ENCODE peak calls at places on chromosomes 16 and 17, in nine cellular contexts. One of them, this sample, is unnamed.

GRCh38 chr17:81251091-81251942 is 12.2 kb downstream of the NDUFAF8 start:
- DNase-seq in uterus: no peak
- DNase-seq in AG04450: no peak
- DNase-seq in IMR-90: no peak
- DNase-seq in thoracic aorta: no peak
- DNase-seq in skeletal muscle cell: no peak
- DNase-seq in choroid plexus epithelial cell: no peak
- DNase-seq in adipocyte: no peak
- DNase-seq in iPS DF 6.9: no peak
- DNase-seq in this sample: no peak

GRCh38 chr17:35046740-35047283 is 16.7 kb downstream of the RFFL start:
- DNase-seq in IMR-90: peak; percentile 47
- DNase-seq in iPS DF 6.9: no peak
- DNase-seq in thoracic aorta: no peak
- DNase-seq in adipocyte: no peak
- DNase-seq in uterus: no peak
- DNase-seq in AG04450: no peak
- DNase-seq in choroid plexus epithelial cell: peak; percentile 84
- DNase-seq in skeletal muscle cell: peak; percentile 56
- DNase-seq in this sample: peak; percentile 71

GRCh38 chr16:77657016-77657415 is 65.3 kb upstream of the NUDT7 start:
- DNase-seq in skeletal muscle cell: no peak
- DNase-seq in IMR-90: peak; percentile 13
- DNase-seq in choroid plexus epithelial cell: peak; percentile 72
- DNase-seq in AG04450: no peak
- DNase-seq in adipocyte: no peak
- DNase-seq in thoracic aorta: no peak
- DNase-seq in iPS DF 6.9: peak; percentile 39
- DNase-seq in uterus: no peak
- DNase-seq in this sample: peak; percentile 35

GRCh38 chr16:67177743-67178699 is 5.7 kb downstream of the MATCAP1 start:
- DNase-seq in skeletal muscle cell: no peak
- DNase-seq in adipocyte: peak; percentile 63
- DNase-seq in uterus: peak; percentile 54
- DNase-seq in iPS DF 6.9: no peak
- DNase-seq in IMR-90: peak; percentile 40
- DNase-seq in thoracic aorta: no peak
- DNase-seq in AG04450: no peak
- DNase-seq in choroid plexus epithelial cell: peak; percentile 73
- DNase-seq in this sample: peak; percentile 59

GRCh38 chr17:78227455-78227916 is 3.9 kb upstream of the TMEM235 start:
- DNase-seq in choroid plexus epithelial cell: no peak
- DNase-seq in thoracic aorta: no peak
- DNase-seq in skeletal muscle cell: no peak
- DNase-seq in IMR-90: peak; percentile 16
- DNase-seq in iPS DF 6.9: no peak
- DNase-seq in adipocyte: no peak
- DNase-seq in AG04450: no peak
- DNase-seq in uterus: no peak
- DNase-seq in this sample: no peak

GRCh38 chr16:57720142-57720575 is 15.4 kb upstream of the KATNB1 start:
- DNase-seq in AG04450: peak; percentile 20
- DNase-seq in choroid plexus epithelial cell: peak; percentile 77
- DNase-seq in uterus: no peak
- DNase-seq in thoracic aorta: no peak
- DNase-seq in IMR-90: peak; percentile 50
- DNase-seq in iPS DF 6.9: no peak
- DNase-seq in adipocyte: peak; percentile 42
- DNase-seq in skeletal muscle cell: no peak
- DNase-seq in this sample: peak; percentile 75

GRCh38 chr16:30867747-30868146 is 26.1 kb downstream of the BCL7C start:
- DNase-seq in adipocyte: no peak
- DNase-seq in uterus: no peak
- DNase-seq in thoracic aorta: no peak
- DNase-seq in IMR-90: no peak
- DNase-seq in iPS DF 6.9: no peak
- DNase-seq in AG04450: no peak
- DNase-seq in skeletal muscle cell: no peak
- DNase-seq in choroid plexus epithelial cell: peak; percentile 56
- DNase-seq in this sample: peak; percentile 15

GRCh38 chr16:67730326-67730725 is 11.2 kb upstream of the GFOD2 start:
- DNase-seq in AG04450: no peak
- DNase-seq in iPS DF 6.9: no peak
- DNase-seq in skeletal muscle cell: no peak
- DNase-seq in IMR-90: no peak
- DNase-seq in choroid plexus epithelial cell: no peak
- DNase-seq in adipocyte: no peak
- DNase-seq in uterus: no peak
- DNase-seq in thoracic aorta: no peak
- DNase-seq in this sample: no peak

GRCh38 chr17:42334667-42335066 is 46.4 kb downstream of the STAT5A start:
- DNase-seq in thoracic aorta: no peak
- DNase-seq in AG04450: no peak
- DNase-seq in iPS DF 6.9: no peak
- DNase-seq in adipocyte: no peak
- DNase-seq in uterus: no peak
- DNase-seq in skeletal muscle cell: no peak
- DNase-seq in IMR-90: no peak
- DNase-seq in choroid plexus epithelial cell: peak; percentile 54
- DNase-seq in this sample: no peak

GRCh38 chr16:73056911-73057310 is 9.0 kb upstream of the ZFHX3 start:
- DNase-seq in IMR-90: no peak
- DNase-seq in choroid plexus epithelial cell: no peak
- DNase-seq in adipocyte: no peak
- DNase-seq in thoracic aorta: no peak
- DNase-seq in uterus: no peak
- DNase-seq in AG04450: no peak
- DNase-seq in skeletal muscle cell: no peak
- DNase-seq in iPS DF 6.9: no peak
- DNase-seq in this sample: peak; percentile 30

GRCh38 chr16:73054732-73055481 is 7.0 kb upstream of the ZFHX3 start:
- DNase-seq in AG04450: no peak
- DNase-seq in adipocyte: peak; percentile 71
- DNase-seq in IMR-90: peak; percentile 77
- DNase-seq in thoracic aorta: no peak
- DNase-seq in choroid plexus epithelial cell: peak; percentile 67
- DNase-seq in skeletal muscle cell: peak; percentile 64
- DNase-seq in uterus: no peak
- DNase-seq in iPS DF 6.9: no peak
- DNase-seq in this sample: peak; percentile 58

GRCh38 chr16:73058221-73058615 is 10.3 kb upstream of the ZFHX3 start:
- DNase-seq in adipocyte: peak; percentile 78
- DNase-seq in AG04450: no peak
- DNase-seq in choroid plexus epithelial cell: no peak
- DNase-seq in uterus: peak; percentile 57
- DNase-seq in IMR-90: no peak
- DNase-seq in skeletal muscle cell: no peak
- DNase-seq in iPS DF 6.9: no peak
- DNase-seq in thoracic aorta: no peak
- DNase-seq in this sample: peak; percentile 45

GRCh38 chr16:73057369-73058210 is 9.7 kb upstream of the ZFHX3 start:
- DNase-seq in thoracic aorta: no peak
- DNase-seq in uterus: peak; percentile 54
- DNase-seq in adipocyte: peak; percentile 69
- DNase-seq in AG04450: no peak
- DNase-seq in IMR-90: no peak
- DNase-seq in iPS DF 6.9: no peak
- DNase-seq in choroid plexus epithelial cell: no peak
- DNase-seq in skeletal muscle cell: no peak
- DNase-seq in this sample: peak; percentile 47

DNA sequence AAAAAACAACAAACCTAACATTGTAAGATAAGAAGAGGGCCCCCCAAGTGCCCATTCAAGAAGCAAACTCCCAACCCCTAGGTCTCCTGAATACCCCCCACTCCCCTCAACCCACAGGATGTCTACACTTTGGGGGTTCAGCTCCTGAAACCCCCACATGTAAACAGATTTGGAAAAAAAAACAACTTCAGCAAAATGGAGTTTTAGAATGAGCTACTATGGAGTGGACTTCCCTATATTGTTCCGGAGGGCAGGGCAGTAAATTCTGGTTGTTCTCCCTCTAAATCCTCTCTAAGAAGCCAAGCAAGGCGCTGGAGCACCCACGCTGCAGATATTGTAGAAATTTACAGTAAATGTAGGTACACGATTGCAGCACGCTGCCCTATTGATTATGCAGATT is 8.5 kb upstream of the ZFHX3 start:
- DNase-seq in choroid plexus epithelial cell: no peak
- DNase-seq in adipocyte: no peak
- DNase-seq in AG04450: no peak
- DNase-seq in uterus: no peak
- DNase-seq in iPS DF 6.9: no peak
- DNase-seq in thoracic aorta: no peak
- DNase-seq in skeletal muscle cell: no peak
- DNase-seq in IMR-90: no peak
- DNase-seq in this sample: no peak
- H3K4me3 ChIP-seq in choroid plexus epithelial cell: peak overlapping the region; percentile 72
- H3K4me3 ChIP-seq in adipocyte: peak overlapping the region; percentile 83
- H3K4me3 ChIP-seq in AG04450: peak overlapping the region; percentile 72
- H3K4me3 ChIP-seq in uterus: peak overlapping the region; percentile 70
- H3K4me3 ChIP-seq in iPS DF 6.9: no peak overlapping the region
- H3K4me3 ChIP-seq in thoracic aorta: peak overlapping the region; percentile 86
- H3K4me3 ChIP-seq in skeletal muscle cell: peak overlapping the region; percentile 66
- H3K4me3 ChIP-seq in IMR-90: peak overlapping the region; percentile 82
- H3K4me3 ChIP-seq in this sample: peak overlapping the region; percentile 84

DNA sequence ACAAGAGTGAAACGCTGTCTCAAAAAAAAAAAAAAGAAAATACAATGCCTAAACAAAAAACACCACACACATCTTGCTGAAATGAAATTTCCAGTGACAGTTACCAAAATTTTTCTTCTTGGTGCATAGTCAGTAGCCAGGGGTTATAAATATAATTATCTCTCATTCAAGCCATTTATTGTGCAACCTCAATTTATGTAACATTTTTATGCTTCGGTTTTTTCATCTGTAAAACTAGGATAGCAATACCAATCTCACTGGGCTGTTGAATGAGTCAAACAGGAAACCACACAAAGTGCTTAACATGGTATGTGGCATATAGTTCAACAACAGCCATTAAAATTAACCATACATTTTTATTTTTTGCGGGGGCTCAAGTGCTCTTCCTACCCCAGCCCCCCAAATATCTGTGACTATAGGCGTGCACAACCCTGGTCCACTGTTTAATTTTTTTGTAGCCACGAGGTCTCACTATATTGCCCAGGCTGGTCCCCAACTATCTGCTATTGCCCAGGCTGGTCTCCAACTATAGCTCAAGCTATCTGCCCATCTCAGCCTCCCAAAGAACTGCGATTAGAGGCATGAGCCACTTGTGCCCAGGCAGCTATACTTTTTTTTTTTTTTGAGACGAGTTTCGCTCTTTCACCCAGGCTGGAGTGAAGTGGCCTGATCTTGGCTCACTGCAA is 2.6 kb downstream of the COG4 start:
- DNase-seq in choroid plexus epithelial cell: peak; percentile 78
- DNase-seq in thoracic aorta: no peak
- DNase-seq in skeletal muscle cell: peak; percentile 23
- DNase-seq in adipocyte: peak; percentile 58
- DNase-seq in AG04450: no peak
- DNase-seq in uterus: no peak
- DNase-seq in iPS DF 6.9: no peak
- DNase-seq in IMR-90: peak; percentile 74
- DNase-seq in this sample: peak; percentile 68
- H3K4me3 ChIP-seq in choroid plexus epithelial cell: no peak overlapping the region
- H3K4me3 ChIP-seq in thoracic aorta: no peak overlapping the region
- H3K4me3 ChIP-seq in skeletal muscle cell: no peak overlapping the region
- H3K4me3 ChIP-seq in adipocyte: no peak overlapping the region
- H3K4me3 ChIP-seq in AG04450: no peak overlapping the region
- H3K4me3 ChIP-seq in uterus: no peak overlapping the region
- H3K4me3 ChIP-seq in iPS DF 6.9: no peak overlapping the region
- H3K4me3 ChIP-seq in IMR-90: no peak overlapping the region
- H3K4me3 ChIP-seq in this sample: no peak overlapping the region

GRCh38 chr16:81797443-81797842 is 18.4 kb downstream of the PLCG2 start:
- DNase-seq in skeletal muscle cell: no peak
- DNase-seq in IMR-90: no peak
- DNase-seq in adipocyte: no peak
- DNase-seq in iPS DF 6.9: no peak
- DNase-seq in AG04450: no peak
- DNase-seq in uterus: no peak
- DNase-seq in thoracic aorta: no peak
- DNase-seq in choroid plexus epithelial cell: no peak
- DNase-seq in this sample: no peak
- H3K4me3 ChIP-seq in skeletal muscle cell: no peak overlapping the region
- H3K4me3 ChIP-seq in IMR-90: no peak overlapping the region
- H3K4me3 ChIP-seq in adipocyte: no peak overlapping the region
- H3K4me3 ChIP-seq in iPS DF 6.9: no peak overlapping the region
- H3K4me3 ChIP-seq in AG04450: no peak overlapping the region
- H3K4me3 ChIP-seq in uterus: no peak overlapping the region
- H3K4me3 ChIP-seq in thoracic aorta: no peak overlapping the region
- H3K4me3 ChIP-seq in choroid plexus epithelial cell: no peak overlapping the region
- H3K4me3 ChIP-seq in this sample: no peak overlapping the region

GRCh38 chr17:70169707-70170597 is 620 bp downstream of the KCNJ2 start:
- DNase-seq in thoracic aorta: no peak
- DNase-seq in AG04450: no peak
- DNase-seq in choroid plexus epithelial cell: peak; percentile 74
- DNase-seq in iPS DF 6.9: no peak
- DNase-seq in IMR-90: peak; percentile 55
- DNase-seq in skeletal muscle cell: no peak
- DNase-seq in uterus: no peak
- DNase-seq in adipocyte: peak; percentile 64
- DNase-seq in this sample: peak; percentile 31

GRCh38 chr17:70172921-70173320 is 3.6 kb downstream of the KCNJ2 start:
- DNase-seq in adipocyte: peak; percentile 7
- DNase-seq in IMR-90: no peak
- DNase-seq in thoracic aorta: no peak
- DNase-seq in choroid plexus epithelial cell: peak; percentile 62
- DNase-seq in skeletal muscle cell: no peak
- DNase-seq in iPS DF 6.9: no peak
- DNase-seq in uterus: no peak
- DNase-seq in AG04450: no peak
- DNase-seq in this sample: peak; percentile 6

GRCh38 chr17:70168979-70169706 is at the start of gene KCNJ2:
- DNase-seq in iPS DF 6.9: no peak
- DNase-seq in skeletal muscle cell: no peak
- DNase-seq in choroid plexus epithelial cell: peak; percentile 74
- DNase-seq in adipocyte: peak; percentile 86
- DNase-seq in IMR-90: peak; percentile 79
- DNase-seq in AG04450: no peak
- DNase-seq in thoracic aorta: peak; percentile 9
- DNase-seq in uterus: peak; percentile 75
- DNase-seq in this sample: peak; percentile 61

GRCh38 chr17:70172449-70172848 is 3.1 kb downstream of the KCNJ2 start:
- DNase-seq in AG04450: no peak
- DNase-seq in IMR-90: peak; percentile 41
- DNase-seq in choroid plexus epithelial cell: peak; percentile 27
- DNase-seq in uterus: no peak
- DNase-seq in skeletal muscle cell: no peak
- DNase-seq in thoracic aorta: no peak
- DNase-seq in adipocyte: peak; percentile 5
- DNase-seq in iPS DF 6.9: no peak
- DNase-seq in this sample: no peak

GRCh38 chr17:70171159-70171558 is 1.8 kb downstream of the KCNJ2 start:
- DNase-seq in IMR-90: no peak
- DNase-seq in choroid plexus epithelial cell: no peak
- DNase-seq in iPS DF 6.9: no peak
- DNase-seq in skeletal muscle cell: no peak
- DNase-seq in uterus: no peak
- DNase-seq in adipocyte: no peak
- DNase-seq in thoracic aorta: no peak
- DNase-seq in AG04450: no peak
- DNase-seq in this sample: no peak
- H3K4me3 ChIP-seq in IMR-90: peak overlapping the region; percentile 35
- H3K4me3 ChIP-seq in choroid plexus epithelial cell: no peak overlapping the region
- H3K4me3 ChIP-seq in iPS DF 6.9: no peak overlapping the region
- H3K4me3 ChIP-seq in skeletal muscle cell: no peak overlapping the region
- H3K4me3 ChIP-seq in uterus: no peak overlapping the region
- H3K4me3 ChIP-seq in adipocyte: no peak overlapping the region
- H3K4me3 ChIP-seq in thoracic aorta: no peak overlapping the region
- H3K4me3 ChIP-seq in AG04450: peak overlapping the region; percentile 17
- H3K4me3 ChIP-seq in this sample: no peak overlapping the region

GRCh38 chr16:165539-166374 is at the start of gene HBM:
- DNase-seq in skeletal muscle cell: no peak
- DNase-seq in iPS DF 6.9: no peak
- DNase-seq in thoracic aorta: no peak
- DNase-seq in adipocyte: no peak
- DNase-seq in uterus: no peak
- DNase-seq in IMR-90: no peak
- DNase-seq in AG04450: no peak
- DNase-seq in choroid plexus epithelial cell: no peak
- DNase-seq in this sample: no peak
- H3K4me3 ChIP-seq in skeletal muscle cell: peak within 1 kb of the TSS; percentile 32
- H3K4me3 ChIP-seq in iPS DF 6.9: peak within 1 kb of the TSS; percentile 43
- H3K4me3 ChIP-seq in thoracic aorta: peak within 1 kb of the TSS; percentile 50
- H3K4me3 ChIP-seq in adipocyte: no peak within 1 kb of the TSS
- H3K4me3 ChIP-seq in uterus: no peak within 1 kb of the TSS
- H3K4me3 ChIP-seq in IMR-90: no peak within 1 kb of the TSS
- H3K4me3 ChIP-seq in AG04450: no peak within 1 kb of the TSS
- H3K4me3 ChIP-seq in choroid plexus epithelial cell: no peak within 1 kb of the TSS
- H3K4me3 ChIP-seq in this sample: no peak within 1 kb of the TSS

This sample was measured in fibroblast of pulmonary artery.